ENCODE peak calls at places on chromosome 2, in four cellular contexts. S, C, D and Q are unnamed samples.

GRCh38 chr2:159035790-159036411 is 67.5 kb downstream of the TANC1 start:
- DNase-seq in S (no peak), C (peak), D (peak), Q (no peak)

GRCh38 chr2:168246483-168247340 is 683 bp downstream of the STK39 start:
- DNase-seq in S (peak), C (peak), D (peak), Q (peak)

GRCh38 chr2:217947341-217948316 is 55.2 kb downstream of the TNS1 start:
- DNase-seq in S (no peak), C (no peak), D (peak), Q (no peak)

GRCh38 chr2:184598313-184599053 is at the start of gene ZNF804A:
- DNase-seq in S (peak), C (peak), D (peak), Q (peak)

GRCh38 chr2:172701250-172701649 is 34.4 kb upstream of the RAPGEF4 start:
- DNase-seq in S (no peak), C (peak), D (no peak), Q (no peak)

GRCh38 chr2:121213386-121213785 is 71.6 kb downstream of the TFCP2L1 start:
- DNase-seq in S (no peak), C (no peak), D (no peak), Q (no peak)

GRCh38 chr2:118764855-118765254 is 82.6 kb downstream of the EN1 start:
- DNase-seq in S (no peak), C (no peak), D (no peak), Q (no peak)

GRCh38 chr2:177026956-177027355 is 185.6 kb upstream of the HNRNPA3 start:
- DNase-seq in S (no peak), C (no peak), D (no peak), Q (no peak)

GRCh38 chr2:238136820-238137537 is 1.5 kb upstream of the KLHL30 start:
- DNase-seq in S (no peak), C (peak), D (no peak), Q (no peak)

GRCh38 chr2:140442319-140442718 is 1662.1 kb upstream of the NXPH2 start:
- DNase-seq in S (no peak), C (peak), D (no peak), Q (no peak)

GRCh38 chr2:152359573-152360363 is 24.8 kb downstream of the FMNL2 start:
- DNase-seq in S (no peak), C (peak), D (no peak), Q (no peak)

GRCh38 chr2:241006412-241006811 is 8.0 kb downstream of the SNED1 start:
- DNase-seq in S (no peak), C (no peak), D (no peak), Q (no peak)

GRCh38 chr2:127128508-127128907 is 21.6 kb upstream of the BIN1 start:
- DNase-seq in S (no peak), C (no peak), D (peak), Q (no peak)

GRCh38 chr2:146642066-146642465 is 1202.8 kb upstream of the ACVR2A start:
- DNase-seq in S (no peak), C (no peak), D (no peak), Q (no peak)

GRCh38 chr2:106547104-106547503 is 59.9 kb downstream of the CD8B2 start:
- DNase-seq in S (no peak), C (peak), D (no peak), Q (no peak)

GRCh38 chr2:33316314-33316713 is 160.1 kb upstream of the RASGRP3 start:
- DNase-seq in S (no peak), C (no peak), D (no peak), Q (no peak)

GRCh38 chr2:18855027-18855426 is 265.7 kb upstream of the NT5C1B start:
- DNase-seq in S (no peak), C (peak), D (no peak), Q (no peak)

GRCh38 chr2:7083580-7084509 is 166.6 kb downstream of the RNF144A start:
- DNase-seq in S (no peak), C (peak), D (no peak), Q (no peak)

GRCh38 chr2:218257390-218257981 is 3.3 kb upstream of the GPBAR1 start:
- DNase-seq in S (no peak), C (peak), D (no peak), Q (no peak)

GRCh38 chr2:203880557-203881125 is 13.1 kb downstream of the CTLA4 start:
- DNase-seq in S (no peak), C (no peak), D (no peak), Q (no peak)

DNA sequence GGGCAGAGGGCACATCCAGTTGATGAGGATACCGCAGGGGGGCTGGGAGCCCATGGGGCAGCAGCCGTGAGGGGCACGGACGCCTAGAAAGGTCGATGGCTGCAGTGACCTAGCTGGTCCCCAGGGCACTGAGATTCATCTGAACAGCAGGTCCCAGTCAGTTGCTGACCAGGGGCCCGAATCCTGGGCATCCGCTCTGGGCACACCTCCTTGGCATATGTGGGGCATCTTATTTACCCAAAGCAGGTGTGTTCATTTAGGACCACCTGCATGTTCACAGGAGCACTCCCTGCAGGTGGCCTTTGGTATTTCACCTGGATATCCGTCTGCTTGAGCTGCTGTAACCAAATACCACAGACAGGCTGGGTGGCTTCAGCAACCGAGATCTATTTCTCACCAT is 72.0 kb upstream of the ODC1 start:
- DNase-seq in S (no peak), C (no peak), D (no peak), Q (no peak)
- TF ChIP-seq CTCF in S (peak), C (no peak), D (no peak), Q (peak)

DNA sequence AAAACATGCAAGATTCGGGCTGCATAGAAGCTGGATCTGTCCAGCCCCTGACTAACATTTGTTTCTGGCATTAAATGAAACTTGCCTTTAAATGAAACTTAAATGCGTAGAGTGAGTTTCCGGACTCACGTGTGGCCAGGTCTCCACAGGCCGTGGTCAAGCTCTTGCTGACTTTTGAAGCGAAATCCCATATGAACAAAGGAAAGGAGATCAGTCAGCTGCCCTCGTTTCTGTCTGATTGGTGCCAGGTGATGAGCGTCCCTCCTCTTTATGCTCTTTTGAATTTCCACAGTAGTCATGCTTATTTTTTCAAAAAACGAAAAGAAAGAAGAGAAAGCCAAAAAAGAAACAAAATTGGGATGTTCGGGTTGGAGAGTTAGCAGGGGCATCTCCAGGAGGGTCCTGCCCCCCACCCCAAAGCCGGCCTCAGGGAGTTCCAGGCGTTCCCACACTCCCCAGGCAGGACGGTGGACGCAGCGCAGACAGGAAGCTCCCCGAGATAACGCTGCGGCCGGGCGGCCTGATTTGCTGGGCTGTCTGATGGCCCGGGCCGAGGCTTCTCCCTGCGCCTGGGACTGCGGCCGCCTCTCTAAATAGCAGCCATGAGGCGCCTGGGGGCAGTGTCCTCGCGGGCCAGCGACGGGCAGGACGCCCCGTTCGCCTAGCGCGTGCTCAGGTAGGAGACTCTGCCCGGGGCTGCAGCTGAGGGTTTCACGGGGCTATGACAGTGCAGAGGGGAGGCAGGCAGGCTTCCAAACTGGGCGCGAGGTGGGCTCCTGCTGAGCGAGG is at the start of gene COLEC11:
- DNase-seq in S (peak), C (peak), D (no peak), Q (no peak)
- TF ChIP-seq CTCF in S (no peak), C (peak), D (no peak), Q (no peak)

GRCh38 chr2:173886613-173887012 is 78.6 kb downstream of the SP3 start:
- DNase-seq in S (no peak), C (no peak), D (no peak), Q (no peak)

GRCh38 chr2:173881886-173882285 is 83.3 kb downstream of the SP3 start:
- DNase-seq in S (no peak), C (no peak), D (no peak), Q (no peak)

GRCh38 chr2:173881466-173881865 is 83.7 kb downstream of the SP3 start:
- DNase-seq in S (no peak), C (peak), D (no peak), Q (no peak)

GRCh38 chr2:173880561-173880960 is 84.6 kb downstream of the SP3 start:
- DNase-seq in S (no peak), C (no peak), D (no peak), Q (no peak)

DNA sequence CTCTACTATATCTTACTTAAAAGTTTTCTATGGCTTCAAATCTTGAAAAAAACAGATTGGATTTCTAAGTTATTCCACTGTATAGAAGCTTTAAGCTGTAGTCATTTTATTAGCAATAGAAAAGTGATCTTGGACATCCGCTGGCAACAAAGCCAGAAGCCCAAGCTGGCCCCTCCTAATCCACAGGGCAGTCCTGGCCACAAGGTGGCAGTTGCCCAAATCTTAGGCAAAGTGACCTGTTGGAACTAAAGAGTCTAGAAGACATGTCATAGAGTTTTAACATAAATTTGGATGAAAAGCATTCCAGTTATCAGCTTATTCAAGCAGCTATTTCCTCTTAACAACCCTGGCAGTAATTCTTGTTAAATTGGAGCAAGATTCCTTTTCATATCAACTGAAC is 80.8 kb downstream of the SP3 start:
- DNase-seq in S (no peak), C (peak), D (peak), Q (no peak)
- TF ChIP-seq CTCF in S (no peak), C (peak), D (no peak), Q (peak)

DNA sequence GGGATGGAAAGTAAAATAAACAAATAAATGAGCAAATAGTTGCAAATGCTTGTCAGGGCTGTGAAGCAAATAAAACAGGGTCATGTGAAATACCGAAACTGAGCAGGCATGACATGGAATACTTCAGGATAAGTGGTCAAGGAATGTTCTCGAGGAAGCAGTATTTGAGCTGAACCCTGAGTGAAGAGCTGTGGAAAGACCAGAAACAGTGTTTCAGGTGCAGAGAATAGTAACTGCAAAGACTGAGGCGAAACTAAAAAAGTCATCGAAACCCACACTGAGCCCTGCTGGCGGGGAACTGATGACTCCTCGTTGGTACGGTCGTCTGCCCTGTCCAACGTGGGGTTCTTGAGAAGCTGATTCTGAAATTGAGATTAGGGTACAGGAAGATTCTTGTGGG is 27.2 kb upstream of the MYCN start:
- DNase-seq in S (no peak), C (no peak), D (no peak), Q (no peak)
- TF ChIP-seq CTCF in S (no peak), C (no peak), D (no peak), Q (no peak)

DNA sequence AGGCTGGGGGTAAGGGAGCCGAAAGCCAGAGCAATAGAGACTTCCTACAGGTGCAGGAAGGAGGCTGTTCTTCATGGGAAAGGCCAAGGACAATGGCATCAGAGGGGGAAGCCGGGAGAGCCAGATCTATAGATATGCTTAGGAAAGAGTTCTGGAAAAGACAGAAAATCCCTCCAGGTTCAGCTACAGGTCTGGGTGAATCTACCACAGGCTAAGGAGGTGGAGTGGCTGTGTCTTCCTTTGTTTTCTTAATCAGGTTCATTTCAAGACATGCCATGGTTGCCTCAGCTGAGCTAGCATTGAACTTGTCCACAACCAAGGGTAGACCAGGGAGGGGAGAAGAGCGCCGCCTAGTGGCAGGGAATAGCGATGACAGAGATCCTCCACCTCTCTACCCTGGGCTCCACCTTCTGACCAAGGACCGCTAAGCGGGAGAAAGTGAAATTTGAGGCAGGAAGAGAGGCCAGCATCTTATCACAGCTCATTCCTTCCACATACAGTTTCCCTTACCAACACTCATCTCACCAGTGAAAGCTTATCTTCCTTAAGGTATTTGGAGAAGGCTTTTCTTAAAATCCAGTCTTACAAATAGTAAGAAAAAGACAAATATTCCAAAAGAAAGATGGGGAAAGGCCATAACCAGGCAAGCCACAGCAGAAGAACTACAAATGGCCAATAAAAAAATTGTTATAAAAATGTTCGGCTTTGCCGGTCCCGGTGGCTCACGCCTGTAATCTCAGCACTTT is 74.2 kb downstream of the VIT start:
- DNase-seq in S (no peak), C (peak), D (no peak), Q (no peak)
- TF ChIP-seq CTCF in S (peak), C (peak), D (no peak), Q (peak)

GRCh38 chr2:170845343-170845742 is 28.7 kb downstream of the GAD1 start:
- DNase-seq in S (no peak), C (no peak), D (no peak), Q (no peak)
- TF ChIP-seq CTCF in S (peak), C (no peak), D (no peak), Q (peak)

GRCh38 chr2:161063946-161064306 is 96.3 kb upstream of the TANK start:
- DNase-seq in S (no peak), C (no peak), D (no peak), Q (no peak)
- TF ChIP-seq CTCF in S (no peak), C (no peak), D (no peak), Q (peak)

DNA sequence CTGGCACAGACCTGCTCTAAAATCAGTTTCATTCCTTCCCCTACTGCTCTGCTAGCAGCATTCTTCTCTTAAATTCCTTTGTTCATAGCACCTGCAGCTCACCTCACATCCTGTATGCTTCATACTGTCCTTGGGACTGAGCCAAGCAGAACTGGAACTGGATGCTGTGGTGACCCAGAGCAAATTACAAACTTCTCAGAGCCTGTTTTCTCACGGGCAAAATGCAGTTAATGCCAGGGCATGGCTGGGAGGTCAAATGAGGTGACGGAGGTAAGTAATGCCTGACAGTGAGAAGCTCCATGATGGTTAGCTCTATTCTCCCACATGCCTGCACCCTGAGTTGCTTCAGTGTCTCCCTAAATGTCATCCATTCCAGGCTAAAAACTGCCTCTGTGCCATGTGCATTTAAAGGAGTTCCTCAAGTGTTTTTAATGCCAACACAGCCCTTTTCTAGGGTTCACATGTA is 29.7 kb downstream of the C2orf42 start:
- DNase-seq in S (no peak), C (no peak), D (no peak), Q (no peak)
- TF ChIP-seq CTCF in S (no peak), C (no peak), D (no peak), Q (no peak)

GRCh38 chr2:144280009-144280408 is 239.9 kb downstream of the ZEB2 start:
- DNase-seq in S (no peak), C (no peak), D (no peak), Q (no peak)

GRCh38 chr2:144275340-144275739 is 244.6 kb downstream of the ZEB2 start:
- DNase-seq in S (no peak), C (no peak), D (no peak), Q (no peak)

GRCh38 chr2:144277622-144278354 is 242.1 kb downstream of the ZEB2 start:
- DNase-seq in S (no peak), C (no peak), D (no peak), Q (no peak)

GRCh38 chr2:144274131-144274530 is 245.8 kb downstream of the ZEB2 start:
- DNase-seq in S (no peak), C (peak), D (no peak), Q (no peak)

DNA sequence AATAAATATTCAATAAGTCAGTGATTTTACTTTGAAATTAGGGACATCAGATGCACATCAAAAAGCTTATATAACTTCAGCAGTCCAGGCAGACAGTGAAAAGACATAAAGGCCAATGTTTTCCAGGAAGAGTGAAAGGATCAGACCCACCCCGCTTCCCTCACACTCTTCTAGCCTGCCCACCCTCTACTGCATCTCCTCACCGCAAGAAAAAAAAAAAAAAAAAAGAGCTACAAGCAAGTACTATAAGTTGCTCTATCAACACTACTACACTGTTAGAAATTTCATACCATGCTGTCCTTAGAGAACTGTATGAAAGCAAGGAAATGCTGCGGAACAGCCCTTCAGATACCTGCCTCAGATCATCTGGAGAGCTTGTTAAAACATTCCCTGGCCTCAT is 240.8 kb downstream of the ZEB2 start:
- DNase-seq in S (no peak), C (no peak), D (no peak), Q (no peak)
- TF ChIP-seq CTCF in S (no peak), C (no peak), D (no peak), Q (no peak)